ENCODE peak calls at places on chromosomes 2 and 18, in eight cellular contexts. E is heart left ventricle; S is AG10803; D is sigmoid colon; L is activated effector memory CD4-positive, alpha-beta T cell treated with Interleukin-2 at 50 U/mL for 16 hours; M is NCI-H1436; Z is stimulated activated CD4-positive, alpha-beta T cell treated with anti-CD3 and anti-CD28 coated beads, Interleukin-4, amount 100 ng/mL, for 1 hour; W is heart right ventricle. Q is an unnamed sample.

GRCh38 chr2:129014432-129014831 is 695.8 kb upstream of the HS6ST1 start:
- DNase-seq in E (no peak), S (no peak), D (no peak), L (no peak), M (no peak), Z (no peak), W (no peak), Q (no peak)

GRCh38 chr2:222309766-222310165 is 11.0 kb upstream of the PAX3 start:
- DNase-seq in E (no peak), S (no peak), D (no peak), L (no peak), M (no peak), Z (no peak), W (no peak), Q (no peak)

GRCh38 chr2:23859983-23860382 is 66.9 kb downstream of the ATAD2B start:
- DNase-seq in E (no peak), S (peak), D (no peak), L (no peak), M (no peak), Z (no peak), W (no peak), Q (no peak)

GRCh38 chr2:185161701-185162100 is 563.4 kb downstream of the ZNF804A start:
- DNase-seq in E (no peak), S (no peak), D (no peak), L (no peak), M (no peak), Z (no peak), W (no peak), Q (no peak)

GRCh38 chr2:75523313-75524275 is 37.1 kb downstream of the EVA1A start:
- DNase-seq in E (no peak), S (peak), D (no peak), L (no peak), M (no peak), Z (no peak), W (no peak), Q (no peak)

GRCh38 chr2:174607989-174608865 is 10.6 kb upstream of the WIPF1 start:
- DNase-seq in E (no peak), S (no peak), D (no peak), L (no peak), M (no peak), Z (peak), W (no peak), Q (no peak)

GRCh38 chr18:49655266-49656097 is 93.6 kb downstream of the LIPG start:
- DNase-seq in E (no peak), S (no peak), D (no peak), L (no peak), M (no peak), Z (no peak), W (no peak), Q (no peak)

GRCh38 chr18:48787523-48788151 is 163.1 kb downstream of the SMAD7 start:
- DNase-seq in E (peak), S (peak), D (peak), L (no peak), M (no peak), Z (no peak), W (no peak), Q (no peak)

GRCh38 chr18:24754572-24754971 is 294.1 kb downstream of the HRH4 start:
- DNase-seq in E (no peak), S (no peak), D (no peak), L (no peak), M (no peak), Z (no peak), W (no peak), Q (no peak)

GRCh38 chr2:217563081-217563480 is 439.7 kb downstream of the TNS1 start:
- DNase-seq in E (no peak), S (no peak), D (no peak), L (no peak), M (no peak), Z (no peak), W (no peak), Q (no peak)

GRCh38 chr2:60478660-60479059 is 74.8 kb downstream of the BCL11A start:
- DNase-seq in E (no peak), S (no peak), D (peak), L (no peak), M (no peak), Z (no peak), W (no peak), Q (no peak)

GRCh38 chr2:47490406-47490805 is 87.5 kb downstream of the MSH2 start:
- DNase-seq in E (no peak), S (no peak), D (no peak), L (no peak), M (no peak), Z (no peak), W (no peak), Q (no peak)

GRCh38 chr2:64348386-64349142 is 105.4 kb upstream of the LGALSL start:
- DNase-seq in E (no peak), S (peak), D (no peak), L (no peak), M (no peak), Z (no peak), W (no peak), Q (no peak)

Q was measured in NCI-H2171.